ENCODE peak calls at places on chromosome 2, in five cellular contexts. One of them, this sample, is unnamed.
A peak's percentile ranks its signal among the peaks of the same experiment; 100 is the strongest.

GRCh38 chr2:95728878-95729511 is 137.2 kb downstream of the TRIM43 start:
- DNase-seq in K562: peak; percentile 22
- DNase-seq in A549: peak; percentile 89
- DNase-seq in ovary: peak; percentile 56
- DNase-seq in BE2C: peak; percentile 26
- DNase-seq in this sample: peak; percentile 62

GRCh38 chr2:72278046-72278445 is 130.4 kb upstream of the CYP26B1 start:
- DNase-seq in K562: no peak
- DNase-seq in A549: peak; percentile 46
- DNase-seq in ovary: no peak
- DNase-seq in BE2C: no peak
- DNase-seq in this sample: no peak

GRCh38 chr2:29495536-29495935 is 380.3 kb downstream of the CLIP4 start:
- DNase-seq in K562: no peak
- DNase-seq in A549: no peak
- DNase-seq in ovary: no peak
- DNase-seq in BE2C: no peak
- DNase-seq in this sample: no peak

GRCh38 chr2:112831956-112832567 is 4.5 kb downstream of the IL1B start:
- DNase-seq in K562: no peak
- DNase-seq in A549: no peak
- DNase-seq in ovary: no peak
- DNase-seq in BE2C: no peak
- DNase-seq in this sample: no peak

GRCh38 chr2:159091381-159091780 is 122.9 kb downstream of the TANC1 start:
- DNase-seq in K562: no peak
- DNase-seq in A549: no peak
- DNase-seq in ovary: no peak
- DNase-seq in BE2C: no peak
- DNase-seq in this sample: no peak

GRCh38 chr2:10091182-10091932 is 11.1 kb upstream of the CYS1 start:
- DNase-seq in K562: no peak
- DNase-seq in A549: no peak
- DNase-seq in ovary: no peak
- DNase-seq in BE2C: no peak
- DNase-seq in this sample: peak; percentile 67

GRCh38 chr2:9382604-9383235 is 40.6 kb downstream of the ITGB1BP1 start:
- DNase-seq in K562: no peak
- DNase-seq in A549: no peak
- DNase-seq in ovary: no peak
- DNase-seq in BE2C: no peak
- DNase-seq in this sample: no peak

GRCh38 chr2:157627594-157628281 is 926 bp downstream of the ACVR1C start:
- DNase-seq in K562: no peak
- DNase-seq in A549: no peak
- DNase-seq in ovary: peak; percentile 28
- DNase-seq in BE2C: no peak
- DNase-seq in this sample: no peak

GRCh38 chr2:222878877-222879601 is 18.2 kb downstream of the ACSL3 start:
- DNase-seq in K562: no peak
- DNase-seq in A549: peak; percentile 27
- DNase-seq in ovary: no peak
- DNase-seq in BE2C: no peak
- DNase-seq in this sample: no peak

GRCh38 chr2:188181035-188181434 is 110.6 kb upstream of the GULP1 start:
- DNase-seq in K562: no peak
- DNase-seq in A549: no peak
- DNase-seq in ovary: no peak
- DNase-seq in BE2C: no peak
- DNase-seq in this sample: no peak

GRCh38 chr2:130328710-130329109 is 14.0 kb upstream of the IMP4 start:
- DNase-seq in K562: no peak
- DNase-seq in A549: no peak
- DNase-seq in ovary: no peak
- DNase-seq in BE2C: no peak
- DNase-seq in this sample: no peak

GRCh38 chr2:106582431-106583143 is 95.4 kb downstream of the CD8B2 start:
- DNase-seq in K562: peak; percentile 40
- DNase-seq in A549: peak; percentile 77
- DNase-seq in ovary: peak; percentile 66
- DNase-seq in BE2C: peak; percentile 59
- DNase-seq in this sample: peak; percentile 63

GRCh38 chr2:68807821-68808266 is 63.4 kb downstream of the BMP10 start:
- DNase-seq in K562: no peak
- DNase-seq in A549: no peak
- DNase-seq in ovary: no peak
- DNase-seq in BE2C: no peak
- DNase-seq in this sample: no peak

GRCh38 chr2:67984600-67984999 is 78.2 kb downstream of the C1D start:
- DNase-seq in K562: no peak
- DNase-seq in A549: no peak
- DNase-seq in ovary: no peak
- DNase-seq in BE2C: no peak
- DNase-seq in this sample: no peak

GRCh38 chr2:62568983-62569837 is 63.2 kb upstream of the TMEM17 start:
- DNase-seq in K562: no peak
- DNase-seq in A549: peak; percentile 79
- DNase-seq in ovary: no peak
- DNase-seq in BE2C: no peak
- DNase-seq in this sample: no peak

GRCh38 chr2:212157011-212157410 is 381.6 kb downstream of the ERBB4 start:
- DNase-seq in K562: no peak
- DNase-seq in A549: no peak
- DNase-seq in ovary: no peak
- DNase-seq in BE2C: no peak
- DNase-seq in this sample: no peak

GRCh38 chr2:105373895-105374401 is 24.9 kb downstream of the FHL2 start:
- DNase-seq in K562: no peak
- DNase-seq in A549: no peak
- DNase-seq in ovary: peak; percentile 15
- DNase-seq in BE2C: no peak
- DNase-seq in this sample: peak; percentile 24

GRCh38 chr2:166449439-166449838 is 44.6 kb downstream of the SCN7A start:
- DNase-seq in K562: no peak
- DNase-seq in A549: no peak
- DNase-seq in ovary: no peak
- DNase-seq in BE2C: no peak
- DNase-seq in this sample: no peak

GRCh38 chr2:122680662-122681061 is 925.2 kb downstream of the TSN start:
- DNase-seq in K562: no peak
- DNase-seq in A549: no peak
- DNase-seq in ovary: no peak
- DNase-seq in BE2C: no peak
- DNase-seq in this sample: no peak

GRCh38 chr2:205499006-205499405 is 183.3 kb upstream of the NRP2 start:
- DNase-seq in K562: no peak
- DNase-seq in A549: no peak
- DNase-seq in ovary: no peak
- DNase-seq in BE2C: no peak
- DNase-seq in this sample: no peak

GRCh38 chr2:121634354-121635307 is 14.6 kb downstream of the CLASP1 start:
- DNase-seq in K562: no peak
- DNase-seq in A549: peak; percentile 61
- DNase-seq in ovary: no peak
- DNase-seq in BE2C: no peak
- DNase-seq in this sample: no peak

GRCh38 chr2:26073830-26074229 is 39.9 kb downstream of the RAB10 start:
- DNase-seq in K562: no peak
- DNase-seq in A549: no peak
- DNase-seq in ovary: no peak
- DNase-seq in BE2C: no peak
- DNase-seq in this sample: no peak

GRCh38 chr2:10390369-10390801 is 57.7 kb downstream of the ODC1 start:
- DNase-seq in K562: no peak
- DNase-seq in A549: no peak
- DNase-seq in ovary: no peak
- DNase-seq in BE2C: no peak
- DNase-seq in this sample: no peak

GRCh38 chr2:70643715-70644114 is 90.1 kb upstream of the TGFA start:
- DNase-seq in K562: peak; percentile 63
- DNase-seq in A549: peak; percentile 68
- DNase-seq in ovary: no peak
- DNase-seq in BE2C: no peak
- DNase-seq in this sample: no peak

GRCh38 chr2:25043241-25043867 is 1.5 kb downstream of the EFR3B start:
- DNase-seq in K562: no peak
- DNase-seq in A549: peak; percentile 62
- DNase-seq in ovary: no peak
- DNase-seq in BE2C: peak; percentile 24
- DNase-seq in this sample: no peak

GRCh38 chr2:75698928-75699327 is 11.8 kb downstream of the GCFC2 start:
- DNase-seq in K562: no peak
- DNase-seq in A549: no peak
- DNase-seq in ovary: no peak
- DNase-seq in BE2C: no peak
- DNase-seq in this sample: no peak

GRCh38 chr2:130393318-130393910 is 37.6 kb downstream of the PTPN18 start:
- DNase-seq in K562: no peak
- DNase-seq in A549: no peak
- DNase-seq in ovary: no peak
- DNase-seq in BE2C: no peak
- DNase-seq in this sample: no peak

GRCh38 chr2:171957061-171957460 is 34.8 kb downstream of the HAT1 start:
- DNase-seq in K562: no peak
- DNase-seq in A549: peak; percentile 16
- DNase-seq in ovary: no peak
- DNase-seq in BE2C: no peak
- DNase-seq in this sample: no peak
- H3K4me1 ChIP-seq in K562: no peaks in the 10 kb centered on the region
- H3K4me1 ChIP-seq in A549: peaks cover 16% of the 10 kb centered on the region
- H3K4me1 ChIP-seq in ovary: peaks cover 3% of the 10 kb centered on the region
- H3K4me1 ChIP-seq in BE2C: no peaks in the 10 kb centered on the region
- H3K4me1 ChIP-seq in this sample: peaks cover 6% of the 10 kb centered on the region

GRCh38 chr2:28339516-28340175 is 53.0 kb upstream of the FOSL2 start:
- DNase-seq in K562: no peak
- DNase-seq in A549: no peak
- DNase-seq in ovary: no peak
- DNase-seq in BE2C: no peak
- DNase-seq in this sample: no peak

GRCh38 chr2:28342081-28342967 is 50.3 kb upstream of the FOSL2 start:
- DNase-seq in K562: peak; percentile 50
- DNase-seq in A549: peak; percentile 66
- DNase-seq in ovary: peak; percentile 80
- DNase-seq in BE2C: no peak
- DNase-seq in this sample: peak; percentile 53

GRCh38 chr2:28341208-28341891 is 51.3 kb upstream of the FOSL2 start:
- DNase-seq in K562: no peak
- DNase-seq in A549: no peak
- DNase-seq in ovary: no peak
- DNase-seq in BE2C: no peak
- DNase-seq in this sample: peak; percentile 18

GRCh38 chr2:28338754-28339325 is 53.8 kb upstream of the FOSL2 start:
- DNase-seq in K562: no peak
- DNase-seq in A549: no peak
- DNase-seq in ovary: no peak
- DNase-seq in BE2C: no peak
- DNase-seq in this sample: no peak

GRCh38 chr2:28340312-28341202 is 52.1 kb upstream of the FOSL2 start:
- DNase-seq in K562: no peak
- DNase-seq in A549: no peak
- DNase-seq in ovary: no peak
- DNase-seq in BE2C: no peak
- DNase-seq in this sample: no peak
- TF ChIP-seq CTCF in K562: peak; percentile 53
- TF ChIP-seq CTCF in A549: peak; percentile 15
- TF ChIP-seq CTCF in ovary: no peak
- TF ChIP-seq CTCF in BE2C: peak; percentile 51
- TF ChIP-seq CTCF in this sample: no peak

GRCh38 chr2:101124684-101125366 is 26.4 kb downstream of the TBC1D8 start:
- DNase-seq in K562: no peak
- DNase-seq in A549: peak; percentile 98
- DNase-seq in ovary: no peak
- DNase-seq in BE2C: no peak
- DNase-seq in this sample: peak; percentile 72

GRCh38 chr2:101124061-101124460 is 27.1 kb downstream of the TBC1D8 start:
- DNase-seq in K562: no peak
- DNase-seq in A549: no peak
- DNase-seq in ovary: no peak
- DNase-seq in BE2C: no peak
- DNase-seq in this sample: no peak

GRCh38 chr2:101125374-101125773 is 25.8 kb downstream of the TBC1D8 start:
- DNase-seq in K562: no peak
- DNase-seq in A549: peak; percentile 53
- DNase-seq in ovary: no peak
- DNase-seq in BE2C: no peak
- DNase-seq in this sample: no peak

GRCh38 chr2:101127319-101128056 is 23.7 kb downstream of the TBC1D8 start:
- DNase-seq in K562: no peak
- DNase-seq in A549: peak; percentile 86
- DNase-seq in ovary: no peak
- DNase-seq in BE2C: no peak
- DNase-seq in this sample: no peak

DNA sequence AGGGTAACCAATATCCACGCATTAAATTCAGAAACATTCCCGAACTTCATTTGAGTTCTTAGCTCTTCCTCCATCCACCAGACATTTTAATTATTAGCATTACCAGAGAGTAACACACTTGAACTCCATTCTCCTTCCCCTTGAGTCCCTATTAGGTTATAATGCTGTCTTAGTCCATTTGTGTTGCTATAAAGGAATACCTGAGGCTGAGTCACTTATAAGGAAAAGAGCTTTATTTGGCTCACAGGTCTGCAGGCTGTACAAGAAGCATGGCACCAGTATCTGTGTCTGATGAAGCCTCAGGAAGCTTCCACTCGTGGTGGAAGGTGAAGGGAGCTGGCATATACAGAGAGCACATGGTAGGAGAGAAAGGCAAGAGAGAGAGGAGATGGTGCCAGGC is 25.4 kb downstream of the TBC1D8 start:
- DNase-seq in K562: no peak
- DNase-seq in A549: no peak
- DNase-seq in ovary: no peak
- DNase-seq in BE2C: no peak
- DNase-seq in this sample: no peak
- H3K4me1 ChIP-seq in K562: no peaks in the 10 kb centered on the region
- H3K4me1 ChIP-seq in A549: peaks cover 92% of the 10 kb centered on the region
- H3K4me1 ChIP-seq in ovary: peaks cover 12% of the 10 kb centered on the region
- H3K4me1 ChIP-seq in BE2C: no peaks in the 10 kb centered on the region
- H3K4me1 ChIP-seq in this sample: peaks cover 32% of the 10 kb centered on the region

GRCh38 chr2:195533771-195534642 is 123.0 kb upstream of the SLC39A10 start:
- DNase-seq in K562: no peak
- DNase-seq in A549: peak; percentile 82
- DNase-seq in ovary: peak; percentile 18
- DNase-seq in BE2C: peak; percentile 82
- DNase-seq in this sample: peak; percentile 55
- TF ChIP-seq CTCF in K562: peak; percentile 15
- TF ChIP-seq CTCF in A549: peak; percentile 41
- TF ChIP-seq CTCF in ovary: no peak
- TF ChIP-seq CTCF in BE2C: peak; percentile 36
- TF ChIP-seq CTCF in this sample: no peak

This sample was measured in heart left ventricle.